ENCODE peak calls at places on chromosome 18, in four cellular contexts. P is HepG2, G is HCT116, C is K562. M is an unnamed sample.

GRCh38 chr18:73679941-73680700 is 467.5 kb downstream of the FBXO15 start:
- DNase-seq in P (no peak), G (no peak), C (no peak), M (no peak)

GRCh38 chr18:50653402-50654093 is 93.7 kb downstream of the MAPK4 start:
- DNase-seq in P (no peak), G (no peak), C (no peak), M (no peak)

GRCh38 chr18:9334351-9335254 is at the start of gene TWSG1:
- DNase-seq in P (peak; percentile 72), G (peak; percentile 82), C (peak; percentile 97), M (peak; percentile 22)

GRCh38 chr18:10145523-10145922 is 231.7 kb downstream of the VAPA start:
- DNase-seq in P (no peak), G (no peak), C (no peak), M (no peak)

GRCh38 chr18:67217551-67218166 is 298.9 kb downstream of the DSEL start:
- DNase-seq in P (peak; percentile 39), G (peak; percentile 15), C (peak; percentile 44), M (peak; percentile 35)

GRCh38 chr18:13455470-13455869 is 236.9 kb downstream of the LDLRAD4 start:
- DNase-seq in P (no peak), G (no peak), C (no peak), M (no peak)

GRCh38 chr18:55320399-55321255 is 267.4 kb downstream of the TCF4 start:
- DNase-seq in P (no peak), G (no peak), C (no peak), M (no peak)

GRCh38 chr18:46343940-46344372 is 239.8 kb downstream of the HAUS1 start:
- DNase-seq in P (no peak), G (no peak), C (peak; percentile 12), M (no peak)

GRCh38 chr18:59593291-59593717 is 103.9 kb downstream of the CCBE1 start:
- DNase-seq in P (no peak), G (no peak), C (no peak), M (no peak)

GRCh38 chr18:66616523-66616983 is 12.7 kb upstream of the CDH19 start:
- DNase-seq in P (peak; percentile 35), G (no peak), C (no peak), M (no peak)

GRCh38 chr18:75161629-75162028 is 47.3 kb downstream of the PTGR3 start:
- DNase-seq in P (peak; percentile 77), G (peak; percentile 32), C (peak; percentile 46), M (peak; percentile 47)

GRCh38 chr18:12394428-12394827 is 13.3 kb upstream of the PRELID3A start:
- DNase-seq in P (no peak), G (no peak), C (no peak), M (no peak)

GRCh38 chr18:13366131-13366530 is 147.6 kb downstream of the LDLRAD4 start:
- DNase-seq in P (no peak), G (no peak), C (no peak), M (no peak)

GRCh38 chr18:56458770-56459450 is 179.5 kb downstream of the TXNL1 start:
- DNase-seq in P (no peak), G (no peak), C (no peak), M (no peak)

GRCh38 chr18:62784966-62785413 is 69.6 kb downstream of the PHLPP1 start:
- DNase-seq in P (no peak), G (no peak), C (peak; percentile 14), M (no peak)

GRCh38 chr18:36334798-36335197 is 37.3 kb downstream of the FHOD3 start:
- DNase-seq in P (no peak), G (no peak), C (no peak), M (no peak)

GRCh38 chr18:36337679-36338419 is 40.3 kb downstream of the FHOD3 start:
- DNase-seq in P (peak; percentile 19), G (no peak), C (no peak), M (no peak)

GRCh38 chr18:36333418-36333817 is 35.9 kb downstream of the FHOD3 start:
- DNase-seq in P (no peak), G (no peak), C (no peak), M (no peak)

GRCh38 chr18:36338420-36338933 is 41.0 kb downstream of the FHOD3 start:
- DNase-seq in P (no peak), G (no peak), C (no peak), M (no peak)

GRCh38 chr18:36335476-36336279 is 38.2 kb downstream of the FHOD3 start:
- DNase-seq in P (no peak), G (no peak), C (no peak), M (no peak)
- H3K4me1 ChIP-seq in P (peaks cover 30% of the 10 kb centered on the region), G (no peaks in the 10 kb centered on the region), C (no peaks in the 10 kb centered on the region), M (no peaks in the 10 kb centered on the region)

GRCh38 chr18:47512056-47512455 is 260.6 kb upstream of the SKOR2 start:
- DNase-seq in P (no peak), G (no peak), C (no peak), M (no peak)

GRCh38 chr18:47507651-47508050 is 256.2 kb upstream of the SKOR2 start:
- DNase-seq in P (no peak), G (no peak), C (no peak), M (no peak)

GRCh38 chr18:47510831-47511230 is 259.4 kb upstream of the SKOR2 start:
- DNase-seq in P (no peak), G (no peak), C (no peak), M (no peak)

GRCh38 chr18:47513614-47514013 is 262.2 kb upstream of the SKOR2 start:
- DNase-seq in P (no peak), G (no peak), C (no peak), M (no peak)

DNA sequence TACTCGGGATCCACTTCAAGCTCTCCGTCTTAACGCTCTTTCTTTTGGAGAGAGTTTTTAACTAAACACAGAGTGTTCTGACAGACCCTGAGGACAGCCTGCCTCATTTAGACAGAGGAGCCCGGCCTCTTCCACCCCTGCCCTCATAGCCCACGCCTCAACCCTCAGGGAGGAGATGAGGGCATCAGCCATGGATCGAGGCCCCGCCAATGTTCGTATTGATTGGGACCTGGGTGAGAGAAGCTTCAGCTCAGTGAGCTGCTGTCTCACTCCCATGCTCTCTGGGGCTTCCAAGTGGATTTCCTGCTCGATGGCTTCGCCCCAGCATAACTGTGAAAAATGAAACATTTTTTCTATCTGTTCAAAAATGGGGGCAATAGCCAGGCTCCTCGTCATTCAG is 261.6 kb upstream of the SKOR2 start:
- DNase-seq in P (no peak), G (no peak), C (no peak), M (no peak)
- TF ChIP-seq TCF7L2 in P (no peak), G (no peak), C (no peak), M (no peak)

GRCh38 chr18:78650926-78651325 is 328.7 kb upstream of the SALL3 start:
- DNase-seq in P (no peak), G (no peak), C (no peak), M (no peak)
- H3K4me1 ChIP-seq in P (no peaks in the 10 kb centered on the region), G (no peaks in the 10 kb centered on the region), C (no peaks in the 10 kb centered on the region), M (no peaks in the 10 kb centered on the region)

GRCh38 chr18:58232674-58233073 is 188.6 kb downstream of the NEDD4L start:
- DNase-seq in P (peak; percentile 45), G (no peak), C (no peak), M (no peak)

GRCh38 chr18:58234359-58234741 is 190.3 kb downstream of the NEDD4L start:
- DNase-seq in P (no peak), G (no peak), C (no peak), M (no peak)

GRCh38 chr18:58231930-58232329 is 187.9 kb downstream of the NEDD4L start:
- DNase-seq in P (peak; percentile 15), G (no peak), C (peak; percentile 53), M (no peak)

GRCh38 chr18:58230438-58231179 is 186.6 kb downstream of the NEDD4L start:
- DNase-seq in P (no peak), G (peak; percentile 54), C (no peak), M (no peak)

DNA sequence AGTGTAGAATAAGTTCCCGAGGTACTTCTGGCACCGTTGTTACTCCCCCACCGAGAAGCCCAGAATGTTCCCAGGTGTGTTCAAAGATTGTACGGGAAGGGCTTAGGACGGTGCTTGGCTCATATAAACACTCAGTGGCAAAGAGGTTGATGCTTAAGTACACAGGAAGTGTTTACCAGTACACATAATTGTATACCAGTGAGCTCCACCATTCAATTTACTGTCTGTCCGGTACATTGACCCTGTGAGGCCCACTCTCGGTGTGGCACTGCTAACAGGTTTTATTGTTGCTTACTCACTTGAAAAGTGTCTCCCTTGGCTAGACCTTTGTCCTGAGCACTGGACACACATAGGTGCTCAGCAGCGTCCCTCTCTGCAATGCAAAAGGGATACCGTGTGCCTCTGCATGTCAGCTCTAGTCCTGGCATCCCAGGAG is 191.0 kb downstream of the NEDD4L start:
- DNase-seq in P (peak; percentile 56), G (no peak), C (no peak), M (no peak)
- TF ChIP-seq TCF7L2 in P (no peak), G (no peak), C (no peak), M (peak; percentile 54)

GRCh38 chr18:48402953-48403352 is 6.2 kb downstream of the ZBTB7C start:
- DNase-seq in P (no peak), G (no peak), C (no peak), M (no peak)

GRCh38 chr18:48405108-48405507 is 4.1 kb downstream of the ZBTB7C start:
- DNase-seq in P (no peak), G (no peak), C (no peak), M (no peak)

GRCh38 chr18:48407358-48407757 is 1.8 kb downstream of the ZBTB7C start:
- DNase-seq in P (no peak), G (no peak), C (no peak), M (no peak)

GRCh38 chr18:48405971-48406370 is 3.2 kb downstream of the ZBTB7C start:
- DNase-seq in P (no peak), G (no peak), C (no peak), M (no peak)

DNA sequence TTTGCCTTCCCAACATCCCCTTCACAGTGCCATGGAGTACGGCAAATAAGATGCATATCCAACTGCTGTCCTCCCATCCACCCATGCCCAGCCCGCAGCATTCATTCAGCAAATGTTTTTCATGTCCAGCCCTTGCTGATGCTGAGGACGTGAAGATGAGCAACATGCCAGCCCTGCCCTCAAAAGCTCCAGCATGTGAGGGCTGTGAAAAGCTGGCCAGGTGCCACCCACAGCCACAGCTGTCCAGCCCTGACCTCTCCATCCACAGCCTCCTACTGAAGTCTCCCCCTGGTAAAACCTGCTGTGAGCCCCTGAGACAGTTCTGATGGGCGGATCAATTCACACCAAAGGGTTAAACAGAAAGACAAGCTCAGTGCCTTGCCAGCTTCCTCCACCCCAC is 4.5 kb downstream of the ZBTB7C start:
- DNase-seq in P (no peak), G (no peak), C (no peak), M (no peak)
- H3K4me1 ChIP-seq in P (no peaks in the 10 kb centered on the region), G (no peaks in the 10 kb centered on the region), C (no peaks in the 10 kb centered on the region), M (no peaks in the 10 kb centered on the region)

GRCh38 chr18:48994044-48994651 is 43.4 kb upstream of the SMAD7 start:
- DNase-seq in P (peak; percentile 48), G (no peak), C (no peak), M (no peak)
- TF ChIP-seq TCF7L2 in P (no peak), G (no peak), C (no peak), M (no peak)

DNA sequence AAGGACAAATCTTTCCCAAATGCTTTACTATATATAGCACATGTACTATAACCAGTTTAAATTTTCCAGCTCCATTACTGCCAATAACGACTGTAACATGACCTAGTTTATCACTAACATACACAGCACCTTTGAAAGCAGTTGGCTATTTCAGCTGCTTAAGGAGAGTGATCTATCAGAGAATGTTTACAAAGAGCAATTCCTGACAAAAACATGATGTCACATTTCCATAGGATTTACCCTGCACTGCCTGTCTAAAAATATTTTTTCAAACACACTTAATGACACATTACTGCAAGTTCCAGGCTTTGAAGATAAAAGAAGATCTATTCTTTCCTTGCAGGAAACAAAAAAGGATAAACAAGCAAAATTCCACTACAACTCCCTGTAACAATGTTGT is 40.6 kb downstream of the ZNF516 start:
- DNase-seq in P (no peak), G (no peak), C (no peak), M (no peak)
- H3K4me1 ChIP-seq in P (peaks cover 55% of the 10 kb centered on the region), G (no peaks in the 10 kb centered on the region), C (no peaks in the 10 kb centered on the region), M (peaks cover 22% of the 10 kb centered on the region)

M was measured in Panc1.